ENCODE peak calls at places on chromosomes 3 and 15, in nine cellular contexts. Q, R, J, O, V, F, C, P and G are unnamed samples.

GRCh38 chr3:172675371-172676193 is 35.3 kb downstream of the NCEH1 start:
- DNase-seq in Q (no peak), R (peak), P (peak), C (peak), O (no peak), J (peak), F (peak), V (no peak), G (no peak)

GRCh38 chr3:30098656-30099454 is 507.5 kb upstream of the TGFBR2 start:
- DNase-seq in O (no peak), V (no peak), Q (no peak), P (peak), F (peak), J (no peak), C (no peak), R (no peak), G (no peak)

GRCh38 chr15:41893422-41894250 is at the start of gene SPTBN5:
- DNase-seq in P (no peak), V (no peak), F (no peak), C (no peak), Q (no peak), O (no peak), J (no peak), R (no peak), G (no peak)

GRCh38 chr15:46710561-46710960 is 1006.7 kb upstream of the SEMA6D start:
- DNase-seq in P (no peak), F (no peak), R (no peak), O (no peak), J (no peak), Q (no peak), C (no peak), V (no peak), G (no peak)

GRCh38 chr3:177468816-177469590 is 271.7 kb upstream of the TBL1XR1 start:
- DNase-seq in C (no peak), O (no peak), F (peak), P (peak), V (no peak), Q (no peak), J (no peak), R (no peak), G (no peak)

GRCh38 chr3:19363071-19363470 is 214.8 kb downstream of the KCNH8 start:
- DNase-seq in P (no peak), R (no peak), C (no peak), O (no peak), V (no peak), F (no peak), Q (no peak), J (no peak), G (no peak)

GRCh38 chr15:63250312-63250965 is 27.0 kb upstream of the APH1B start:
- DNase-seq in R (no peak), Q (no peak), O (no peak), C (no peak), V (no peak), J (no peak), F (peak), P (peak), G (peak)

GRCh38 chr3:155411500-155412223 is 118.2 kb upstream of the STRIT1 start:
- DNase-seq in J (peak), P (no peak), V (no peak), R (no peak), C (no peak), Q (no peak), O (no peak), F (no peak), G (no peak)

GRCh38 chr3:41866298-41866697 is 95.6 kb downstream of the ULK4 start:
- DNase-seq in R (no peak), J (no peak), C (no peak), P (no peak), F (no peak), Q (no peak), O (no peak), V (no peak), G (no peak)

GRCh38 chr3:129398803-129399144 is 29.7 kb downstream of the EFCAB12 start:
- DNase-seq in O (no peak), P (peak), J (no peak), R (no peak), F (peak), V (peak), Q (no peak), C (peak), G (no peak)